ENCODE peak calls at places on chromosome X, in four cellular contexts. H is astrocyte of the hippocampus, W is neural progenitor cell, J is NCI-H1092 treated with DMSO at 0.1 percent for 48 hours. L is an unnamed sample.

GRCh38 chrX:65647801-65648200 is 19.7 kb upstream of the MSN start:
- DNase-seq in H (no peak), W (no peak), J (no peak), L (no peak)

GRCh38 chrX:24465524-24465850 is 401 bp downstream of the PDK3 start:
- DNase-seq in W (no peak), J (no peak), H (no peak), L (no peak)

GRCh38 chrX:25344191-25344936 is 328.6 kb upstream of the ARX start:
- DNase-seq in H (peak; percentile 16), W (peak; percentile 46), J (peak; percentile 25), L (no peak)

GRCh38 chrX:40671126-40671525 is 23.8 kb upstream of the CXorf38 start:
- DNase-seq in J (peak; percentile 63), W (no peak), H (peak; percentile 5), L (no peak)

GRCh38 chrX:13396887-13397286 is 77.0 kb upstream of the ATXN3L start:
- DNase-seq in H (no peak), J (no peak), W (no peak), L (no peak)

GRCh38 chrX:76428243-76429130 is 977 bp downstream of the MAGEE1 start:
- DNase-seq in H (peak; percentile 2), W (peak; percentile 10), J (no peak), L (no peak)

GRCh38 chrX:15469613-15470012 is 23.5 kb downstream of the PIR start:
- DNase-seq in J (no peak), H (no peak), W (no peak), L (no peak)

GRCh38 chrX:9635805-9636204 is 129.8 kb downstream of the GPR143 start:
- DNase-seq in W (no peak), H (no peak), J (no peak), L (no peak)

GRCh38 chrX:72297953-72298730 is 7.6 kb downstream of the CITED1 start:
- DNase-seq in H (no peak), J (no peak), W (peak; percentile 41), L (no peak)

GRCh38 chrX:8988456-8988855 is 45.5 kb downstream of the FAM9B start:
- DNase-seq in W (peak; percentile 3), J (no peak), H (peak; percentile 17), L (no peak)

GRCh38 chrX:9942086-9942485 is 25.1 kb upstream of the CLDN34 start:
- DNase-seq in J (no peak), W (no peak), H (no peak), L (no peak)